ENCODE peak calls at places on chromosome 6, in four cellular contexts. I is H1, L is K562, T is HepG2. J is an unnamed sample.

GRCh38 chr6:163536770-163537169 is 122.3 kb downstream of the QKI start:
- DNase-seq in I (no peak), L (peak; percentile 58), T (no peak), J (no peak)

GRCh38 chr6:169926617-169927417 is 175.4 kb downstream of the ERMARD start:
- DNase-seq in I (no peak), L (no peak), T (no peak), J (no peak)

GRCh38 chr6:8857160-8857559 is 421.8 kb upstream of the SLC35B3 start:
- DNase-seq in I (no peak), L (no peak), T (no peak), J (no peak)

GRCh38 chr6:3874069-3874468 is 24.9 kb downstream of the FAM50B start:
- DNase-seq in I (no peak), L (no peak), T (no peak), J (no peak)

GRCh38 chr6:104953410-104953953 is 3.4 kb upstream of the LIN28B start:
- DNase-seq in I (peak; percentile 70), L (peak; percentile 91), T (no peak), J (no peak)

GRCh38 chr6:69894578-69895347 is 28.4 kb downstream of the COL19A1 start:
- DNase-seq in I (no peak), L (no peak), T (no peak), J (peak; percentile 62)

GRCh38 chr6:133947302-133947900 is 5.6 kb upstream of the TBPL1 start:
- DNase-seq in I (no peak), L (no peak), T (no peak), J (no peak)

GRCh38 chr6:18371576-18371975 is 15.6 kb upstream of the RNF144B start:
- DNase-seq in I (no peak), L (no peak), T (no peak), J (no peak)

GRCh38 chr6:52519618-52520017 is 57.2 kb downstream of the TRAM2 start:
- DNase-seq in I (no peak), L (no peak), T (no peak), J (no peak)

GRCh38 chr6:1162367-1163275 is 149.3 kb upstream of the FOXQ1 start:
- DNase-seq in I (no peak), L (no peak), T (no peak), J (no peak)

GRCh38 chr6:134449004-134449403 is 131.1 kb upstream of the SGK1 start:
- DNase-seq in I (no peak), L (no peak), T (no peak), J (no peak)

GRCh38 chr6:161434921-161435411 is 161.1 kb upstream of the AGPAT4 start:
- DNase-seq in I (no peak), L (no peak), T (no peak), J (no peak)

GRCh38 chr6:79028641-79029314 is 49.3 kb downstream of the PHIP start:
- DNase-seq in I (no peak), L (no peak), T (no peak), J (no peak)

GRCh38 chr6:112014483-112014882 is 39.4 kb upstream of the CCN6 start:
- DNase-seq in I (no peak), L (no peak), T (no peak), J (no peak)

GRCh38 chr6:24646771-24647170 is 780 bp upstream of the KIAA0319 start:
- DNase-seq in I (no peak), L (no peak), T (no peak), J (no peak)

GRCh38 chr6:118285791-118286190 is 262.3 kb upstream of the PLN start:
- DNase-seq in I (no peak), L (no peak), T (no peak), J (no peak)

GRCh38 chr6:44667668-44668390 is 280.3 kb downstream of the CDC5L start:
- DNase-seq in I (no peak), L (peak; percentile 54), T (peak; percentile 39), J (no peak)

GRCh38 chr6:163860194-163861081 is 445.9 kb downstream of the QKI start:
- DNase-seq in I (no peak), L (peak; percentile 92), T (no peak), J (no peak)

GRCh38 chr6:11398451-11399326 is 138.9 kb upstream of the TMEM170B start:
- DNase-seq in I (no peak), L (no peak), T (peak; percentile 97), J (no peak)

GRCh38 chr6:126570507-126570906 is 230.6 kb downstream of the CENPW start:
- DNase-seq in I (no peak), L (no peak), T (no peak), J (no peak)

GRCh38 chr6:116726947-116727346 is 38.6 kb downstream of the FAM162B start:
- DNase-seq in I (no peak), L (no peak), T (no peak), J (no peak)

GRCh38 chr6:39018103-39018502 is 30.5 kb upstream of the GLP1R start:
- DNase-seq in I (no peak), L (no peak), T (no peak), J (no peak)

GRCh38 chr6:139982652-139983051 is 608.2 kb upstream of the CITED2 start:
- DNase-seq in I (no peak), L (no peak), T (no peak), J (no peak)

GRCh38 chr6:130019796-130020105 is 1.4 kb downstream of the L3MBTL3 start:
- DNase-seq in I (no peak), L (peak; percentile 11), T (no peak), J (no peak)

GRCh38 chr6:19413323-19413722 is 423.8 kb upstream of the ID4 start:
- DNase-seq in I (no peak), L (no peak), T (no peak), J (no peak)

GRCh38 chr6:78031228-78031627 is 378.4 kb downstream of the MEI4 start:
- DNase-seq in I (no peak), L (no peak), T (no peak), J (no peak)

GRCh38 chr6:99151634-99152344 is 197.7 kb downstream of the FAXC start:
- DNase-seq in I (peak; percentile 33), L (peak; percentile 63), T (peak; percentile 23), J (peak; percentile 4)

GRCh38 chr6:71238351-71238750 is 50.3 kb upstream of the OGFRL1 start:
- DNase-seq in I (no peak), L (no peak), T (no peak), J (no peak)

GRCh38 chr6:83708970-83709747 is at the start of gene SNAP91:
- DNase-seq in I (peak; percentile 15), L (no peak), T (no peak), J (no peak)

GRCh38 chr6:91082311-91082803 is 495.5 kb upstream of the MAP3K7 start:
- DNase-seq in I (no peak), L (no peak), T (no peak), J (no peak)

GRCh38 chr6:35955071-35955470 is 34.2 kb upstream of the SRPK1 start:
- DNase-seq in I (no peak), L (no peak), T (no peak), J (no peak)

GRCh38 chr6:131840936-131841583 is 33.2 kb downstream of the ENPP1 start:
- DNase-seq in I (no peak), L (no peak), T (peak; percentile 27), J (no peak)

GRCh38 chr6:37535701-37536461 is 36.2 kb upstream of the CCDC167 start:
- DNase-seq in I (no peak), L (peak; percentile 76), T (no peak), J (no peak)
- TF ChIP-seq CBX5 in I (no peak), L (no peak), T (no peak), J (no peak)

DNA sequence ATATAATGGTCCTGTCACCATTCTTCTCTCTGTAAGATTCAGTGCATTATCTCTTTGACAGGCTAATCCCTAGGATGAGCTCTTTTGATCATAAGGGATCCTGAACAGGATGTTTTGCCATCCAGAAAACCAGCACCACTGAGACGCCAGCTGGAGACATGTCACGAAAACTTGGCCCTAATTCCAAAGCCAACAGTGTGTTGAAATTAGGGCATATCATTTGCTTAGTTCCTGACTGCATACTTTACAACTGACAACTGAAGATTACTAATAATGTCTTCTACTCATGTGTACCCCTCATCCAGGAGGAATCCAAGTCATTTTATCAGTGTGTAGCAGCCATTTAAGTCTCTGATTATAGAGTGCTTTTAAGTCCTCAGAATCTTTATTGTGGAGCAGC is 243.6 kb downstream of the KCNQ5 start:
- DNase-seq in I (no peak), L (no peak), T (no peak), J (no peak)
- TF ChIP-seq CBX5 in I (no peak), L (no peak), T (no peak), J (no peak)

DNA sequence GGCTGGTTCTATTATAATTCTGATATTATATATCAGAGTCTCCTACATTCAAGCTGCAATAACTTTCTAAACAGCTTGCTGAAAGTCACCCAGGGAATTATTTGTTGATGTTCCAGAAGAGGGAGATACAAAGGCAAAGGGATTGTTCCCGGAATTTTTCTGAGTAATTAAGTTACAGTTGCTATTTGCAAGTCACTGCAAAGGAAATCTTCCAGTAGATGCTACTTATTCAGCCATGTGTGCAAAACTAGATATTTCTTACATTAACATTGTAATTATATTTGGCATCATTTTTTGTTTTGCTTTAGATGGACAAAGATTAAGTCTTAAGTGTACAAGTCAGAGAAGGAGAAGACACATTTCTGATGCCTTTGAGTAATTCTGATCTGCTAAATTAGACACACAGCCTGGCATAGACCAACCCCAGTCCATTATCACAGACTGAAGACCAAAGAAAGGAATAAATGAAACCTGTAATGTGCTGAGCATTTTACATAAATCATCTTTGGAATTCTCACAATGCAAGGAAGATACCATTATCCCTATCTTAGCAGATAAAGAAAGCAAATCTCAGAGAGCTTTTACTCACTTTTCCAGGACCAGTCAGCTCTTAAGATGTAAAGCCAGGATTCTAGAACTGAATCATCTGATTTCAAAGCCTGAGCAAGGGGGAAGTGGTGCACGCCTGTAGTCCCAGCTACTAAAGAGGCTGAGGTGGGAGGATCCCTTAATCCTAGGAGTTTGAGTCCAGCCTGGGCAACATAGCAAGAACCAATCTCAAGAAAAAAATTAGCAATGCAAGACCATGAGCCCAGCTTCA is 62.6 kb upstream of the AKAP12 start:
- DNase-seq in I (no peak), L (no peak), T (no peak), J (no peak)
- TF ChIP-seq CBX5 in I (no peak), L (no peak), T (no peak), J (no peak)

GRCh38 chr6:166027761-166028160 is 139.9 kb downstream of the TBXT start:
- DNase-seq in I (no peak), L (no peak), T (no peak), J (no peak)

GRCh38 chr6:166036321-166037105 is 131.1 kb downstream of the TBXT start:
- DNase-seq in I (no peak), L (no peak), T (no peak), J (no peak)

GRCh38 chr6:166031275-166031674 is 136.4 kb downstream of the TBXT start:
- DNase-seq in I (no peak), L (no peak), T (no peak), J (no peak)

GRCh38 chr6:166029506-166029905 is 138.1 kb downstream of the TBXT start:
- DNase-seq in I (no peak), L (no peak), T (no peak), J (peak; percentile 8)

DNA sequence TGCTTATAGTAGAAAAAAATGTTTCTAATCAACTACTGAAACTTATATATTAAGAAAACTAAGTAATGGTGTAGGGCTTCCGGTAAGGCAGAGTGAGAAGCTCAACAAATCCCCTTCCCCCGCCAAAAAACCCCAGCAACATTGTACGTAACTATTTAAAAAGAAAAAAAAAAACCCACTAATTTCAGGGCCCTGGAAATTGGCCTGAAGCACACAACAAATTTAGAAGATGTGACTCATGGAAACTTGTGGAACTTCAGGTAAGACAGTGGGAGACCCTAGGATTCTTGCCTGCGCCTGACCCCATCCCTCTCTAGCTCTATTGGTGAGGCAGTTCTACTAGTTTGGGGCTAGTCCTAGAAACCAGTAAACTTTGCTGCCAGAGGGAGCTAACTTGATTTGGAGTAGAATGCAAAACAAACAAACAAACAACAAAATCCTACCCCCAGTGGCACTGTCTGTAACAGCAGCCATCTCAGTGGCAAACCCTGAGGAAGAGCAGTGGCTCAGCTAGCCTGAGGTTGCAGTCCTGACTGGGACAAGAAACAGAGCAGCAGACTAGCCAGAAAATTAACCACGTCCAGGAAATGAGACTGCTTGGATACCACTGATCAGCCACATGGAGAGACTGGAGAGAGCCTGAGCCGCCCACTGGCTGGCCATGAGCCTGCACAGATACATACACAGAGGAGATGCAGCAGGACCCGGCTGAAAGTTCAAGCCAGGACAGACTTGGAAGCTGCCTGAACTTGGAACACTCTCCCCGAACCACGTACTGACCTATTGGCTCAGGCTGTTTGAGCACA is 135.1 kb downstream of the TBXT start:
- DNase-seq in I (no peak), L (no peak), T (no peak), J (no peak)
- TF ChIP-seq CBX5 in I (no peak), L (no peak), T (no peak), J (no peak)

J was measured in GM12878.